ENCODE peak calls at places on chromosomes 1 and 21, in five cellular contexts. F is Panc1; C is activated CD8-positive, alpha-beta T cell treated with anti-CD3 and anti-CD28 coated beads for 36 hours; U is AG04450; M is CD8-positive, alpha-beta T cell. Y is an unnamed sample.

GRCh38 chr1:227728059-227728891 is 6.8 kb downstream of the JMJD4 start:
- DNase-seq in F (no peak), C (peak), U (no peak), M (peak), Y (peak)

GRCh38 chr1:94236630-94237290 is 624 bp downstream of the ARHGAP29 start:
- DNase-seq in F (no peak), C (peak), U (no peak), M (no peak), Y (no peak)

GRCh38 chr1:232386294-232386693 is 243.6 kb downstream of the SIPA1L2 start:
- DNase-seq in F (no peak), C (no peak), U (no peak), M (no peak), Y (no peak)

GRCh38 chr1:238811211-238811610 is 575.2 kb upstream of the CHRM3 start:
- DNase-seq in F (no peak), C (no peak), U (no peak), M (no peak), Y (no peak)

GRCh38 chr1:205072881-205073280 is 11.4 kb downstream of the TMEM81 start:
- DNase-seq in F (no peak), C (no peak), U (no peak), M (no peak), Y (no peak)

GRCh38 chr1:21294266-21295058 is 4.2 kb upstream of the ECE1 start:
- DNase-seq in F (no peak), C (peak), U (no peak), M (peak), Y (peak)

GRCh38 chr1:111242805-111243523 is 15.5 kb downstream of the CHI3L2 start:
- DNase-seq in F (no peak), C (no peak), U (no peak), M (no peak), Y (no peak)

GRCh38 chr1:214363386-214363785 is 82.4 kb downstream of the SMYD2 start:
- DNase-seq in F (no peak), C (no peak), U (no peak), M (no peak), Y (no peak)

GRCh38 chr1:19429611-19430010 is 55.7 kb downstream of the CAPZB start:
- DNase-seq in F (no peak), C (no peak), U (no peak), M (no peak), Y (no peak)

GRCh38 chr21:45644041-45644906 is 749 bp downstream of the PCBP3 start:
- DNase-seq in F (no peak), C (peak), U (no peak), M (no peak), Y (peak)

GRCh38 chr21:45300786-45301520 is 13.3 kb upstream of the POFUT2 start:
- DNase-seq in F (no peak), C (no peak), U (no peak), M (no peak), Y (no peak)

GRCh38 chr1:113769599-113769970 is 10.3 kb upstream of the PHTF1 start:
- DNase-seq in F (no peak), C (no peak), U (no peak), M (no peak), Y (no peak)

GRCh38 chr1:154463512-154463990 is 38.5 kb upstream of the TDRD10 start:
- DNase-seq in F (no peak), C (peak), U (no peak), M (peak), Y (peak)

GRCh38 chr1:77888071-77888428 is 374 bp upstream of the NEXN start:
- DNase-seq in F (no peak), C (no peak), U (peak), M (no peak), Y (no peak)

GRCh38 chr1:224499204-224499603 is 64.6 kb upstream of the WDR26 start:
- DNase-seq in F (no peak), C (no peak), U (no peak), M (no peak), Y (no peak)

GRCh38 chr1:152244576-152244975 is 20.6 kb upstream of the HRNR start:
- DNase-seq in F (no peak), C (no peak), U (no peak), M (no peak), Y (no peak)

GRCh38 chr1:45522324-45523104 is 830 bp upstream of the PRDX1 start:
- DNase-seq in F (no peak), C (peak), U (no peak), M (no peak), Y (no peak)

GRCh38 chr1:53410100-53410541 is 49.1 kb upstream of the DMRTB1 start:
- DNase-seq in F (no peak), C (peak), U (no peak), M (peak), Y (no peak)

GRCh38 chr21:46542588-46543092 is 62.2 kb downstream of the S100B start:
- DNase-seq in F (no peak), C (no peak), U (no peak), M (no peak), Y (no peak)

GRCh38 chr1:43853161-43853921 is 80.3 kb upstream of the ARTN start:
- DNase-seq in F (no peak), C (peak), U (no peak), M (peak), Y (peak)

DNA sequence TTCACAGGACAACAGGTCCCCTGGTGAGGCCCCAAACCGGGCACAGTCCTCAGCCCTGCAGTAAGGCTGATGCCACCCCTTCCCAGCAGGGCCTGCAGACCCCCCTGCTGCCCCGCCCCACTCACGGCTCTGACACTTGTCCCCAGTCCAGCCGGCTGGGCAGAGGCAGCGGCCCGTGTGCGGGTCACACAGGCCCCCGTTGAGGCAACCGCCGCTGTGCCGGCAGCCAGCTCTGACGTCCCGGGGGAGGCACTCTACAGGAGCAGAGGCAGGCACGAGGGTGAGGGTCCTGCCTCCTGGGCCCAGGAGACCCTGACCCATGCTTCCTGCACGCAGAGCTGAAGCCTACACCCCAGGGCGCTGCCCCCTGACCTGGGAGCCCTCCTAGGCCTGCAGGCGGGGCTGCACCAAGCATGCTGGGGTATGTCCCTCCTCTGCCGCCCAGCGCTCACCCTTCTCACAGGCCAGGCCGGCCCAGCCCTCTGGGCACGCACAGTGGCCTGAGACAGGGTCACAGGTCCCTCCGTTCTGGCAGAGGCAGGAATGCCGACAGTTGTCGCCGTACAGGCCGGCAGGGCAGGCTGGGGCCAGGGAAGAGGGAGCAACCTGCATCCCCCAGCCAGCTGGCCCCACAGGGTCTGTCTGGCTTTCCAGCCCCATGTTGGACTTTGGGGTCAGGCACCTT is 43.9 kb downstream of the ARHGEF16 start:
- DNase-seq in F (no peak), C (no peak), U (no peak), M (no peak), Y (no peak)
- TF ChIP-seq CTCF in F (no peak), C (no peak), U (no peak), M (no peak), Y (no peak)

DNA sequence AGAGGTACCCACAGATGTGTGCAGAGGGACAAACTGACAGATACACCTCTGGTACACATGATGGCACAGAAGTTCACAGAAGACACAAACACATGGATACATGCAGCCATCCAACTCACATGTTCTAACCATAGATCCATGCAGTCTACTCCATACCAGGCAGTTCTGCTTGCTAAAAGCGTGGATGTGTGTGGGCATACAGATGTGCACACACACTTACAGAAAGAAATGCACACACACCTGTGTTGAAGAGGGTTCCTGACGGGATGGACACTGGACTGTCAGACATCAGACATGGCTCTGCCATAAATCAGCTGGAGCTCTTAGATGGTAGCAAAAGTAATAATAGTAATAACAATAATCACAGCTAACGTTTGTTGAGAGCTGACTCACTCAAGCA is 6.8 kb downstream of the CD52 start:
- DNase-seq in F (no peak), C (no peak), U (no peak), M (no peak), Y (no peak)
- TF ChIP-seq CTCF in F (no peak), C (no peak), U (no peak), M (no peak), Y (no peak)

GRCh38 chr1:151050051-151050688 is 2.6 kb downstream of the C1orf56 start:
- DNase-seq in F (no peak), C (no peak), U (no peak), M (no peak), Y (no peak)

GRCh38 chr1:151047591-151047924 is at the start of gene C1orf56:
- DNase-seq in F (no peak), C (peak), U (no peak), M (peak), Y (peak)

GRCh38 chr1:151048645-151049032 is 1.1 kb downstream of the C1orf56 start:
- DNase-seq in F (no peak), C (no peak), U (no peak), M (no peak), Y (no peak)

GRCh38 chr1:151049458-151049857 is 1.9 kb downstream of the C1orf56 start:
- DNase-seq in F (no peak), C (no peak), U (no peak), M (no peak), Y (no peak)

DNA sequence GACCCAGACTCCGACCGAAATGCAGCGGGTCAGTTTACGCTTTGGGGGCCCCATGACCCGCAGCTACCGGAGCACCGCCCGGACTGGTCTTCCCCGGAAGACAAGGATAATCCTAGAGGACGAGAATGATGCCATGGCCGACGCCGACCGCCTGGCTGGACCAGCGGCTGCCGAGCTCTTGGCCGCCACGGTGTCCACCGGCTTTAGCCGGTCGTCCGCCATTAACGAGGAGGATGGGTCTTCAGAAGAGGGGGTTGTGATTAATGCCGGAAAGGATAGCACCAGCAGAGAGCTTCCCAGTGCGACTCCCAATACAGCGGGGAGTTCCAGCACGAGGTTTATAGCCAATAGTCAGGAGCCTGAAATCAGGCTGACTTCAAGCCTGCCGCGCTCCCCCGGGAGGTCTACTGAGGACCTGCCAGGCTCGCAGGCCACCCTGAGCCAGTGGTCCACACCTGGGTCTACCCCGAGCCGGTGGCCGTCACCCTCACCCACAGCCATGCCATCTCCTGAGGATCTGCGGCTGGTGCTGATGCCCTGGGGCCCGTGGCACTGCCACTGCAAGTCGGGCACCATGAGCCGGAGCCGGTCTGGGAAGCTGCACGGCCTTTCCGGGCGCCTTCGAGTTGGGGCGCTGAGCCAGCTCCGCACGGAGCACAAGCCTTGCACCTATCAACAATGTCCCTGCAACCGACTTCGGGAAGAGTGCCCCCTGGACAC is 534 bp downstream of the C1orf56 start:
- DNase-seq in F (no peak), C (peak), U (no peak), M (peak), Y (peak)
- TF ChIP-seq CTCF in F (peak), C (peak), U (peak), M (peak), Y (peak)

DNA sequence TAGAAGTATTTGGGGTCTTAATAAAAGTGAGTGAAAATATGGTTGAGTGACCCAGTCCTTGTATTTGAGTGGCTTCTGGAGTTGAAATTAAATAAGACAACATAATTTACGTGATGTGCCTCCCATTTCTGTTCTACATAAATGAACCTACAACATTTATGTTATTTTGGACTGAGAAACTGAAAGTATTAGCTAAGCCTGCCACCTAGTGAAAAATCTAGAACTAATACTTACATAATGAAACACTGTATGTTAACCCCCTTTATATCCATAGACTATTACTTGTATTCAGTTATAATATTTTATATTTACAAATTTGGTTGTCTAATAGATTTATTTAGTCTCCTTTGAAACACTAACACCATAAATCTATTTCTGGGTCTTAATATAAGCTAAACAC is 298.9 kb downstream of the KCNT2 start:
- DNase-seq in F (peak), C (no peak), U (peak), M (no peak), Y (no peak)
- TF ChIP-seq CTCF in F (peak), C (no peak), U (peak), M (no peak), Y (no peak)

DNA sequence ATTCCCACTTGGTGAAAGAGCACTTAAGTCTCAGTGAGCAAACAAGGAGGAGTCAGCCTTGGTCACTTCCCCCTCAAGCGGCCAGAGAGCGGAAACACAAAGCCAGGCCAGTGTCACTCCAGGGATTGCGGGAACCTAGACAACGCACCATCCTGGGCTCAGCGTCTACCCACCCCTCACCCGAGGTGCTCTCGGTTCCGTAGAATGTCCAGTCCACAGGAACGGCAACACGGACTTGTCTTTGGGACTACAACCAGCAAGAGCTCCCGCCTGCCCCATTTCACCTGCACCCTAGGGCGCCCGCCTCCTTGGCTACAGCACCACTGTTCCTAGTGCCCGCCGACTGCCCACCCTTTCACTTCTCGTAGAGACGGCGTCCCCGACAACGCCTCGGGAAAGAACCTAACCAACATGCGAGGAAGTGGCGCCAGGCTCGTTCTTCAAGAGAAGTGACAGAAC is 511 bp downstream of the GDAP2 start:
- DNase-seq in F (no peak), C (peak), U (peak), M (peak), Y (peak)
- TF ChIP-seq CTCF in F (no peak), C (no peak), U (peak), M (no peak), Y (no peak)

Y was measured in GM20000.